ENCODE peak calls at places on chromosomes 16 and 17, in nine cellular contexts. U is omental fat pad; K is CD4-positive, alpha-beta T cell; Z is IMR-90; E is HL-60; T is tibial artery; S is AG09319; D is neural crest cell; O is AG04450. A is an unnamed sample.

GRCh38 chr16:71387045-71387871 is 28.7 kb downstream of the CALB2 start:
- DNase-seq in U (no peak), K (no peak), Z (no peak), E (no peak), T (no peak), S (no peak), D (no peak), O (no peak), A (no peak)

GRCh38 chr16:83903739-83904138 is 4.8 kb downstream of the MLYCD start:
- DNase-seq in U (no peak), K (no peak), Z (peak), E (no peak), T (no peak), S (no peak), D (no peak), O (no peak), A (no peak)

GRCh38 chr16:15581127-15581815 is 61.7 kb downstream of the MARF1 start:
- DNase-seq in U (no peak), K (no peak), Z (no peak), E (no peak), T (no peak), S (no peak), D (no peak), O (no peak), A (no peak)

GRCh38 chr16:28984619-28985135 is at the start of gene LAT:
- DNase-seq in U (no peak), K (peak), Z (no peak), E (no peak), T (no peak), S (no peak), D (no peak), O (no peak), A (no peak)

GRCh38 chr17:49369760-49370159 is 7.7 kb upstream of the ZNF652 start:
- DNase-seq in U (no peak), K (no peak), Z (no peak), E (no peak), T (no peak), S (no peak), D (no peak), O (no peak), A (no peak)

GRCh38 chr16:1337486-1337885 is 4.0 kb downstream of the BAIAP3 start:
- DNase-seq in U (no peak), K (no peak), Z (no peak), E (no peak), T (no peak), S (no peak), D (no peak), O (no peak), A (no peak)

GRCh38 chr16:600781-601180 is 10.9 kb downstream of the RAB40C start:
- DNase-seq in U (no peak), K (no peak), Z (no peak), E (no peak), T (no peak), S (no peak), D (no peak), O (no peak), A (no peak)

GRCh38 chr17:8140058-8140412 is 12.2 kb downstream of the PER1 start:
- DNase-seq in U (no peak), K (no peak), Z (no peak), E (no peak), T (peak), S (no peak), D (no peak), O (no peak), A (no peak)

GRCh38 chr17:35809855-35810461 is 674 bp downstream of the TAF15 start:
- DNase-seq in U (peak), K (no peak), Z (peak), E (no peak), T (no peak), S (no peak), D (no peak), O (no peak), A (no peak)

GRCh38 chr17:80109066-80109618 is 7.8 kb downstream of the GAA start:
- DNase-seq in U (no peak), K (no peak), Z (no peak), E (no peak), T (no peak), S (no peak), D (no peak), O (no peak), A (no peak)

GRCh38 chr16:1320658-1321240 is 11.3 kb downstream of the UBE2I start:
- DNase-seq in U (no peak), K (no peak), Z (no peak), E (no peak), T (no peak), S (no peak), D (no peak), O (no peak), A (no peak)

GRCh38 chr17:4098516-4099209 is 44.2 kb downstream of the ZZEF1 start:
- DNase-seq in U (no peak), K (no peak), Z (no peak), E (no peak), T (no peak), S (no peak), D (no peak), O (no peak), A (no peak)

GRCh38 chr17:38881600-38882191 is 11.8 kb downstream of the LASP1 start:
- DNase-seq in U (no peak), K (no peak), Z (peak), E (no peak), T (peak), S (no peak), D (no peak), O (no peak), A (no peak)

GRCh38 chr16:2854700-2855309 is 3.2 kb downstream of the PRSS22 start:
- DNase-seq in U (no peak), K (no peak), Z (no peak), E (no peak), T (no peak), S (no peak), D (peak), O (no peak), A (no peak)

GRCh38 chr16:9012848-9013507 is 49.3 kb upstream of the USP7 start:
- DNase-seq in U (no peak), K (no peak), Z (no peak), E (no peak), T (no peak), S (no peak), D (peak), O (no peak), A (no peak)

GRCh38 chr17:21452377-21453143 is 76.4 kb downstream of the KCNJ12 start:
- DNase-seq in U (no peak), K (no peak), Z (peak), E (peak), T (peak), S (peak), D (no peak), O (peak), A (peak)

GRCh38 chr16:81860867-81861266 is 81.8 kb downstream of the PLCG2 start:
- DNase-seq in U (no peak), K (no peak), Z (no peak), E (no peak), T (no peak), S (no peak), D (no peak), O (no peak), A (no peak)

GRCh38 chr16:12290868-12291267 is 314.3 kb downstream of the SNX29 start:
- DNase-seq in U (no peak), K (no peak), Z (no peak), E (no peak), T (no peak), S (no peak), D (no peak), O (no peak), A (no peak)

GRCh38 chr16:12287796-12288536 is 311.4 kb downstream of the SNX29 start:
- DNase-seq in U (no peak), K (no peak), Z (no peak), E (no peak), T (no peak), S (no peak), D (no peak), O (no peak), A (no peak)

GRCh38 chr16:12288537-12289174 is 312.1 kb downstream of the SNX29 start:
- DNase-seq in U (no peak), K (no peak), Z (no peak), E (no peak), T (no peak), S (no peak), D (no peak), O (no peak), A (no peak)

GRCh38 chr16:12290165-12290564 is 313.6 kb downstream of the SNX29 start:
- DNase-seq in U (no peak), K (no peak), Z (no peak), E (no peak), T (no peak), S (no peak), D (no peak), O (no peak), A (no peak)

GRCh38 chr16:12289175-12290063 is 312.9 kb downstream of the SNX29 start:
- DNase-seq in U (no peak), K (no peak), Z (no peak), E (no peak), T (no peak), S (no peak), D (no peak), O (no peak), A (no peak)
- TF ChIP-seq CTCF in U (no peak), K (no peak), Z (no peak), E (no peak), T (no peak), S (no peak), D (no peak), O (no peak), A (no peak)

DNA sequence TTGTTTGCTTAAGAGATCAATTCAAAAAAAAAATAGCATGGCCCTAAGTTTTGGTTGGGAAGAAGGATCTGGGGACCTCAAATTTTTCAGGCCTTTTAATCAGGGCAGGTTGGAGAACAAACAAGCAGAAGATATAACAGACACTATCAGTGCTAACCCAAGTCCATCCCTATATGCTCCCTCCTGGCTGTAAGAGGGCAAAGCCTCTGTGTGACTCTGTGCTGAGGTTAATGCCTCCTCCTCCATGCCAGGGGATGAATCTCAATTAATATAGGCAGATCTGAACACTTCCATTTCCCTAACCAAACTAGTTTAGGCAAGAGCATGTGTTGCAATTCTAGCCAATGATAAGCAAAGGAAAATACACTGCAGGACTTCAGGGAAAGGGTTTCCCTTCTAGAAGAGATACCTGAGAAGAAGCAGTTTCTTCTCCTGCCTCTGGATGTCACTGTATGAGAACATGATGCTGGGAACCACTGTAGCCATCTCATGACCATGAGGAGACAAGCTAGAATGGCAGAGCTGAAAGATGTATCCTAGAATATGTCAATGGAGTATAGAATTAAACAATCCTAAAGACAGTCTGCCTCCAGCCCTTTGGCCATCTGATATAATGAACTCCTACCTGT is 76.0 kb downstream of the CHD9NB start:
- DNase-seq in U (no peak), K (no peak), Z (peak), E (no peak), T (no peak), S (no peak), D (no peak), O (no peak), A (no peak)
- TF ChIP-seq CTCF in U (no peak), K (no peak), Z (peak), E (no peak), T (peak), S (peak), D (peak), O (peak), A (peak)

GRCh38 chr17:19975601-19976000 is 2.0 kb downstream of the AKAP10 start:
- DNase-seq in U (no peak), K (no peak), Z (no peak), E (no peak), T (no peak), S (no peak), D (no peak), O (no peak), A (no peak)
- TF ChIP-seq CTCF in U (no peak), K (no peak), Z (no peak), E (no peak), T (no peak), S (no peak), D (no peak), O (no peak), A (no peak)

GRCh38 chr17:17387461-17388362 is 84.5 kb downstream of the NT5M start:
- DNase-seq in U (no peak), K (no peak), Z (no peak), E (no peak), T (no peak), S (no peak), D (no peak), O (no peak), A (no peak)
- TF ChIP-seq CTCF in U (no peak), K (no peak), Z (no peak), E (no peak), T (no peak), S (no peak), D (peak), O (no peak), A (no peak)

A was measured in BJ.